ENCODE peak calls at places on chromosomes 1 and 21, in four cellular contexts. One of them, this sample, is unnamed.

GRCh38 chr1:30172757-30173156 is 550.6 kb downstream of the MATN1 start:
- DNase-seq in thyroid gland: no peak
- DNase-seq in ascending aorta: no peak
- DNase-seq in colonic mucosa: no peak
- DNase-seq in this sample: no peak

GRCh38 chr1:49016030-49016991 is 239.6 kb upstream of the BEND5 start:
- DNase-seq in colonic mucosa: no peak
- DNase-seq in ascending aorta: no peak
- DNase-seq in thyroid gland: no peak
- DNase-seq in this sample: no peak

GRCh38 chr1:44696789-44697188 is 22.3 kb downstream of the ARMH1 start:
- DNase-seq in ascending aorta: no peak
- DNase-seq in colonic mucosa: no peak
- DNase-seq in thyroid gland: no peak
- DNase-seq in this sample: no peak

GRCh38 chr1:205527931-205528330 is 23.5 kb downstream of the CDK18 start:
- DNase-seq in colonic mucosa: no peak
- DNase-seq in thyroid gland: no peak
- DNase-seq in ascending aorta: no peak
- DNase-seq in this sample: peak; percentile 63

GRCh38 chr1:17755120-17755519 is at the start of gene ACTL8:
- DNase-seq in thyroid gland: no peak
- DNase-seq in ascending aorta: no peak
- DNase-seq in colonic mucosa: no peak
- DNase-seq in this sample: no peak

GRCh38 chr21:33229776-33230517 is at the start of gene IFNAR2:
- DNase-seq in colonic mucosa: peak; percentile 79
- DNase-seq in thyroid gland: peak; percentile 68
- DNase-seq in ascending aorta: peak; percentile 86
- DNase-seq in this sample: peak; percentile 93

GRCh38 chr1:153192697-153193096 is 10.5 kb upstream of the LELP1 start:
- DNase-seq in colonic mucosa: no peak
- DNase-seq in ascending aorta: no peak
- DNase-seq in thyroid gland: no peak
- DNase-seq in this sample: no peak

GRCh38 chr1:169348356-169349036 is 19.1 kb downstream of the NME7 start:
- DNase-seq in colonic mucosa: peak; percentile 41
- DNase-seq in ascending aorta: no peak
- DNase-seq in thyroid gland: no peak
- DNase-seq in this sample: no peak

GRCh38 chr1:113456967-113457366 is 66.7 kb downstream of the MAGI3 start:
- DNase-seq in ascending aorta: peak; percentile 69
- DNase-seq in thyroid gland: peak; percentile 49
- DNase-seq in colonic mucosa: no peak
- DNase-seq in this sample: no peak

GRCh38 chr1:209557216-209557615 is 26.3 kb upstream of the CAMK1G start:
- DNase-seq in thyroid gland: no peak
- DNase-seq in ascending aorta: no peak
- DNase-seq in colonic mucosa: no peak
- DNase-seq in this sample: no peak

GRCh38 chr1:234019387-234019786 is 114.9 kb downstream of the SLC35F3 start:
- DNase-seq in thyroid gland: no peak
- DNase-seq in colonic mucosa: no peak
- DNase-seq in ascending aorta: no peak
- DNase-seq in this sample: no peak

GRCh38 chr1:246987083-246987690 is 20.7 kb downstream of the ZNF695 start:
- DNase-seq in thyroid gland: no peak
- DNase-seq in colonic mucosa: no peak
- DNase-seq in ascending aorta: no peak
- DNase-seq in this sample: no peak
- H3K9me3 ChIP-seq in thyroid gland: no peaks in the 10 kb centered on the region
- H3K9me3 ChIP-seq in colonic mucosa: peaks cover 9% of the 10 kb centered on the region
- H3K9me3 ChIP-seq in ascending aorta: peaks cover 68% of the 10 kb centered on the region
- H3K9me3 ChIP-seq in this sample: peaks cover 3% of the 10 kb centered on the region

GRCh38 chr1:24964811-24965570 is 34.9 kb upstream of the RUNX3 start:
- DNase-seq in ascending aorta: peak; percentile 74
- DNase-seq in thyroid gland: peak; percentile 38
- DNase-seq in colonic mucosa: peak; percentile 48
- DNase-seq in this sample: peak; percentile 74
- H3K4me3 ChIP-seq in ascending aorta: no peak overlapping the region
- H3K4me3 ChIP-seq in thyroid gland: no peak overlapping the region
- H3K4me3 ChIP-seq in colonic mucosa: no peak overlapping the region
- H3K4me3 ChIP-seq in this sample: no peak overlapping the region

DNA sequence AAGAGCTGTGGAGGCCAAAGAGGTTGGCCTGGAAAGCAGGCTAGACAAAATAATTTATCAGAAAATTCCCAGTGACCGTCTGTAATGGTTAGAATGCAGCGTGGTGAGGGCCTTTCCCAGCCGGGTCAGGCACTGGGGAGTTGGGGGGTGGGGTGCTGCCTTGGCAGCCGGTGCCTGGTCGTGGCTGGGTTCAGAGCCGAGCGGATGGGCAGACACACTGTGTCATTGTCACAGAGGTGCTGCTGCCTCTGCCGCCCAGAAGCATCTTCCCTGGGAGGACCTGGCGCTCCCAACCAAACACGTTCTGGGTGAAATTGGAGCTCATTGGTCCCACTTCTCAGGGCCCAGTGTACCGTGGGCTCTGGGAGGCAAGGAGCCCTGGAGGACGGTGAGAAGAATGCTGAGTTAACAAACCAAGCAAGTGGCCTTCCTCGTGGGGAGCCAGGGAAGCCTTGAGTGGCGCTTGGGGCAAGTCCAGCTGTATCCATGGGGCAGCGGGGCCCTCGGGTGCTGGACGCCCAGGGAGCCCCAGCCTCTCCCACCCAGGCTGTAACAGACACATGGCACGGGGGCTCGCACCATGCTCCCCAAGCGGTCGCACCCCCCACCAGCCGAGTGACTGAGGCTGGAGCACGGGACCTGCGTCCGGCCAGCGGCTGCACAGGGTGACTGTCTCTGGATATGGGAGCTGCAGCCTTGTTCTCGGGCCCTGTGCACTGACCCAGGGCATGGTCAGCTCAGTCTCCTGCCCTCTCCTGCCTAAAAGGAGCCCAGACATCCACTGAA is 54.1 kb upstream of the ACTRT2 start:
- DNase-seq in thyroid gland: no peak
- DNase-seq in ascending aorta: no peak
- DNase-seq in colonic mucosa: no peak
- DNase-seq in this sample: no peak
- H3K9me3 ChIP-seq in thyroid gland: no peaks in the 10 kb centered on the region
- H3K9me3 ChIP-seq in ascending aorta: no peaks in the 10 kb centered on the region
- H3K9me3 ChIP-seq in colonic mucosa: no peaks in the 10 kb centered on the region
- H3K9me3 ChIP-seq in this sample: no peaks in the 10 kb centered on the region

DNA sequence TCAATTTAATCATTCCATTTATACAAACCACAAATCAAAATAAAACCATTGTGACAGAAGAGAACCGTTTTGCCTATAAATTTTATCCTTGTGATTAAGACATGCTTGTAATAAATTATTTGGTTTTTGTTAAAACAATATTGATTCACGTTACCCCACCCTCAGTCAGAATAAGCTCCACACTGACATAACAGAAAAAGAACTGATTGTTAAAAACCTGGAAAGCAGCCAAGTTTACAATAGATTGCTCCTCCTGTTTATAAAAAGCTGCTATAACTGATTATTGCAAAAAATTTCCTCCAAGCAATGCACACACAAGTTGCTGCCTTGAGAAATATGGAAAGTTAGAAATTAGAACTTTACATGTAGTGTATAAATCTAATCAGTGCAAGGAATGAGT is 263.5 kb downstream of the SETD4 start:
- DNase-seq in colonic mucosa: no peak
- DNase-seq in ascending aorta: no peak
- DNase-seq in thyroid gland: no peak
- DNase-seq in this sample: no peak
- H3K4me3 ChIP-seq in colonic mucosa: no peak overlapping the region
- H3K4me3 ChIP-seq in ascending aorta: no peak overlapping the region
- H3K4me3 ChIP-seq in thyroid gland: no peak overlapping the region
- H3K4me3 ChIP-seq in this sample: no peak overlapping the region

DNA sequence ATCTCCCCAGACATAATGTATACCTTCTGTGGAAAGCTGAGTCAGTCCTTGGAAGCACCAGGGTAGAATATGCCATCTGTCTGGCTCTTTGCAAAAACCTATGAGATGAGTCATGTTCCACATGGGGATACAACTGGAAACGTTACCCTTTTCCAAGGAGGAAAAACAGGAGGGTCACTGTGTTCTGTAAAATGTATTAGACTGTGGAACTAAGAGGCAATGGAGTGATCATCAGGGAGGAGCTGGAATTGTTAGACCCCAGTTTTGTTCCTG is 16.1 kb upstream of the PSMD4 start:
- DNase-seq in colonic mucosa: no peak
- DNase-seq in thyroid gland: no peak
- DNase-seq in ascending aorta: no peak
- DNase-seq in this sample: no peak
- H3K9me3 ChIP-seq in colonic mucosa: no peaks in the 10 kb centered on the region
- H3K9me3 ChIP-seq in thyroid gland: no peaks in the 10 kb centered on the region
- H3K9me3 ChIP-seq in ascending aorta: no peaks in the 10 kb centered on the region
- H3K9me3 ChIP-seq in this sample: no peaks in the 10 kb centered on the region

GRCh38 chr21:16072176-16072575 is 342.4 kb downstream of the USP25 start:
- DNase-seq in colonic mucosa: no peak
- DNase-seq in ascending aorta: no peak
- DNase-seq in thyroid gland: no peak
- DNase-seq in this sample: no peak

GRCh38 chr21:16072692-16073091 is 342.9 kb downstream of the USP25 start:
- DNase-seq in thyroid gland: no peak
- DNase-seq in ascending aorta: no peak
- DNase-seq in colonic mucosa: no peak
- DNase-seq in this sample: no peak

GRCh38 chr21:16071082-16071481 is 341.3 kb downstream of the USP25 start:
- DNase-seq in thyroid gland: no peak
- DNase-seq in colonic mucosa: no peak
- DNase-seq in ascending aorta: no peak
- DNase-seq in this sample: no peak

GRCh38 chr21:16070207-16070651 is 340.4 kb downstream of the USP25 start:
- DNase-seq in ascending aorta: no peak
- DNase-seq in colonic mucosa: no peak
- DNase-seq in thyroid gland: no peak
- DNase-seq in this sample: no peak

GRCh38 chr21:16071761-16072160 is 342.0 kb downstream of the USP25 start:
- DNase-seq in colonic mucosa: no peak
- DNase-seq in ascending aorta: no peak
- DNase-seq in thyroid gland: no peak
- DNase-seq in this sample: no peak
- H3K4me3 ChIP-seq in colonic mucosa: no peak overlapping the region
- H3K4me3 ChIP-seq in ascending aorta: no peak overlapping the region
- H3K4me3 ChIP-seq in thyroid gland: no peak overlapping the region
- H3K4me3 ChIP-seq in this sample: no peak overlapping the region

GRCh38 chr21:27192286-27192685 is 225.4 kb upstream of the ADAMTS5 start:
- DNase-seq in thyroid gland: no peak
- DNase-seq in ascending aorta: no peak
- DNase-seq in colonic mucosa: no peak
- DNase-seq in this sample: no peak
- H3K9me3 ChIP-seq in thyroid gland: no peaks in the 10 kb centered on the region
- H3K9me3 ChIP-seq in ascending aorta: no peaks in the 10 kb centered on the region
- H3K9me3 ChIP-seq in colonic mucosa: no peaks in the 10 kb centered on the region
- H3K9me3 ChIP-seq in this sample: no peaks in the 10 kb centered on the region

GRCh38 chr1:7500381-7501258 is 270.5 kb upstream of the VAMP3 start:
- DNase-seq in thyroid gland: no peak
- DNase-seq in ascending aorta: no peak
- DNase-seq in colonic mucosa: no peak
- DNase-seq in this sample: peak; percentile 14
- H3K4me3 ChIP-seq in thyroid gland: no peak overlapping the region
- H3K4me3 ChIP-seq in ascending aorta: no peak overlapping the region
- H3K4me3 ChIP-seq in colonic mucosa: no peak overlapping the region
- H3K4me3 ChIP-seq in this sample: no peak overlapping the region

GRCh38 chr1:152168535-152168868 is 9.5 kb upstream of the RPTN start:
- DNase-seq in thyroid gland: peak; percentile 5
- DNase-seq in colonic mucosa: no peak
- DNase-seq in ascending aorta: no peak
- DNase-seq in this sample: no peak
- H3K9me3 ChIP-seq in thyroid gland: no peaks in the 10 kb centered on the region
- H3K9me3 ChIP-seq in colonic mucosa: no peaks in the 10 kb centered on the region
- H3K9me3 ChIP-seq in ascending aorta: no peaks in the 10 kb centered on the region
- H3K9me3 ChIP-seq in this sample: no peaks in the 10 kb centered on the region

This sample was measured in right cardiac atrium.